ENCODE peak calls at places on chromosomes 12 and 14, in eight cellular contexts. One of them, this sample, is unnamed.

GRCh38 chr14:54211562-54212308 is 185.1 kb upstream of the CDKN3 start:
- DNase-seq in trophoblast cell: peak; percentile 66
- DNase-seq in stomach: no peak
- DNase-seq in GM23338: no peak
- DNase-seq in AG04450: no peak
- DNase-seq in H9: no peak
- DNase-seq in psoas muscle: no peak
- DNase-seq in aorta: no peak
- DNase-seq in this sample: no peak

GRCh38 chr14:69999246-69999645 is 120.0 kb downstream of the SMOC1 start:
- DNase-seq in trophoblast cell: no peak
- DNase-seq in stomach: peak; percentile 77
- DNase-seq in GM23338: no peak
- DNase-seq in AG04450: peak; percentile 97
- DNase-seq in H9: no peak
- DNase-seq in psoas muscle: no peak
- DNase-seq in aorta: no peak
- DNase-seq in this sample: no peak

GRCh38 chr12:79737875-79738718 is 47.3 kb upstream of the PAWR start:
- DNase-seq in trophoblast cell: peak; percentile 81
- DNase-seq in stomach: peak; percentile 42
- DNase-seq in GM23338: peak; percentile 76
- DNase-seq in AG04450: no peak
- DNase-seq in H9: no peak
- DNase-seq in psoas muscle: no peak
- DNase-seq in aorta: no peak
- DNase-seq in this sample: peak; percentile 31

GRCh38 chr12:30345735-30346445 is 349.8 kb downstream of the IPO8 start:
- DNase-seq in trophoblast cell: no peak
- DNase-seq in stomach: no peak
- DNase-seq in GM23338: no peak
- DNase-seq in AG04450: no peak
- DNase-seq in H9: no peak
- DNase-seq in psoas muscle: no peak
- DNase-seq in aorta: no peak
- DNase-seq in this sample: no peak

GRCh38 chr14:74955229-74955999 is at the start of gene PGF:
- DNase-seq in trophoblast cell: peak; percentile 99
- DNase-seq in stomach: peak; percentile 74
- DNase-seq in GM23338: peak; percentile 80
- DNase-seq in AG04450: no peak
- DNase-seq in H9: peak; percentile 84
- DNase-seq in psoas muscle: peak; percentile 85
- DNase-seq in aorta: peak; percentile 92
- DNase-seq in this sample: peak; percentile 86

GRCh38 chr14:100872241-100872640 is 31.3 kb downstream of the RTL1 start:
- DNase-seq in trophoblast cell: no peak
- DNase-seq in stomach: no peak
- DNase-seq in GM23338: no peak
- DNase-seq in AG04450: no peak
- DNase-seq in H9: no peak
- DNase-seq in psoas muscle: no peak
- DNase-seq in aorta: peak; percentile 6
- DNase-seq in this sample: no peak

GRCh38 chr12:2119266-2119665 is 66.5 kb downstream of the CACNA1C start:
- DNase-seq in trophoblast cell: no peak
- DNase-seq in stomach: no peak
- DNase-seq in GM23338: no peak
- DNase-seq in AG04450: no peak
- DNase-seq in H9: no peak
- DNase-seq in psoas muscle: no peak
- DNase-seq in aorta: no peak
- DNase-seq in this sample: no peak

GRCh38 chr12:3809357-3810015 is 56.6 kb upstream of the CRACR2A start:
- DNase-seq in trophoblast cell: peak; percentile 92
- DNase-seq in stomach: no peak
- DNase-seq in GM23338: no peak
- DNase-seq in AG04450: no peak
- DNase-seq in H9: no peak
- DNase-seq in psoas muscle: no peak
- DNase-seq in aorta: no peak
- DNase-seq in this sample: no peak

GRCh38 chr12:101127521-101128219 is 82.4 kb downstream of the SLC5A8 start:
- DNase-seq in trophoblast cell: no peak
- DNase-seq in stomach: no peak
- DNase-seq in GM23338: no peak
- DNase-seq in AG04450: peak; percentile 60
- DNase-seq in H9: no peak
- DNase-seq in psoas muscle: no peak
- DNase-seq in aorta: no peak
- DNase-seq in this sample: no peak

GRCh38 chr14:101705733-101706508 is 55.6 kb upstream of the PPP2R5C start:
- DNase-seq in trophoblast cell: peak; percentile 94
- DNase-seq in stomach: peak; percentile 57
- DNase-seq in GM23338: peak; percentile 68
- DNase-seq in AG04450: no peak
- DNase-seq in H9: peak; percentile 77
- DNase-seq in psoas muscle: peak; percentile 81
- DNase-seq in aorta: no peak
- DNase-seq in this sample: peak; percentile 38

GRCh38 chr12:118330421-118331018 is 42.2 kb downstream of the TAOK3 start:
- DNase-seq in trophoblast cell: peak; percentile 81
- DNase-seq in stomach: no peak
- DNase-seq in GM23338: no peak
- DNase-seq in AG04450: peak; percentile 61
- DNase-seq in H9: no peak
- DNase-seq in psoas muscle: no peak
- DNase-seq in aorta: no peak
- DNase-seq in this sample: no peak

GRCh38 chr12:120586216-120586615 is 5.0 kb upstream of the POP5 start:
- DNase-seq in trophoblast cell: no peak
- DNase-seq in stomach: no peak
- DNase-seq in GM23338: no peak
- DNase-seq in AG04450: no peak
- DNase-seq in H9: no peak
- DNase-seq in psoas muscle: no peak
- DNase-seq in aorta: no peak
- DNase-seq in this sample: no peak

GRCh38 chr12:72285861-72286260 is 13.7 kb downstream of the TRHDE start:
- DNase-seq in trophoblast cell: no peak
- DNase-seq in stomach: no peak
- DNase-seq in GM23338: no peak
- DNase-seq in AG04450: no peak
- DNase-seq in H9: no peak
- DNase-seq in psoas muscle: no peak
- DNase-seq in aorta: no peak
- DNase-seq in this sample: no peak

GRCh38 chr12:46300906-46301305 is 32.1 kb upstream of the SLC38A1 start:
- DNase-seq in trophoblast cell: no peak
- DNase-seq in stomach: no peak
- DNase-seq in GM23338: no peak
- DNase-seq in AG04450: no peak
- DNase-seq in H9: no peak
- DNase-seq in psoas muscle: no peak
- DNase-seq in aorta: no peak
- DNase-seq in this sample: peak; percentile 7

GRCh38 chr14:73014105-73014504 is 12.8 kb downstream of the ZFYVE1 start:
- DNase-seq in trophoblast cell: no peak
- DNase-seq in stomach: no peak
- DNase-seq in GM23338: no peak
- DNase-seq in AG04450: no peak
- DNase-seq in H9: no peak
- DNase-seq in psoas muscle: no peak
- DNase-seq in aorta: no peak
- DNase-seq in this sample: no peak

GRCh38 chr12:50275545-50275944 is 7.8 kb downstream of the LIMA1 start:
- DNase-seq in trophoblast cell: no peak
- DNase-seq in stomach: peak; percentile 59
- DNase-seq in GM23338: no peak
- DNase-seq in AG04450: no peak
- DNase-seq in H9: no peak
- DNase-seq in psoas muscle: no peak
- DNase-seq in aorta: no peak
- DNase-seq in this sample: no peak

GRCh38 chr12:50268482-50268881 is 14.8 kb downstream of the LIMA1 start:
- DNase-seq in trophoblast cell: no peak
- DNase-seq in stomach: no peak
- DNase-seq in GM23338: no peak
- DNase-seq in AG04450: no peak
- DNase-seq in H9: no peak
- DNase-seq in psoas muscle: no peak
- DNase-seq in aorta: no peak
- DNase-seq in this sample: no peak

GRCh38 chr12:50276068-50276467 is 7.3 kb downstream of the LIMA1 start:
- DNase-seq in trophoblast cell: no peak
- DNase-seq in stomach: no peak
- DNase-seq in GM23338: no peak
- DNase-seq in AG04450: no peak
- DNase-seq in H9: no peak
- DNase-seq in psoas muscle: no peak
- DNase-seq in aorta: no peak
- DNase-seq in this sample: no peak

GRCh38 chr12:50276912-50277671 is 6.2 kb downstream of the LIMA1 start:
- DNase-seq in trophoblast cell: peak; percentile 87
- DNase-seq in stomach: no peak
- DNase-seq in GM23338: peak; percentile 17
- DNase-seq in AG04450: no peak
- DNase-seq in H9: no peak
- DNase-seq in psoas muscle: no peak
- DNase-seq in aorta: no peak
- DNase-seq in this sample: no peak

DNA sequence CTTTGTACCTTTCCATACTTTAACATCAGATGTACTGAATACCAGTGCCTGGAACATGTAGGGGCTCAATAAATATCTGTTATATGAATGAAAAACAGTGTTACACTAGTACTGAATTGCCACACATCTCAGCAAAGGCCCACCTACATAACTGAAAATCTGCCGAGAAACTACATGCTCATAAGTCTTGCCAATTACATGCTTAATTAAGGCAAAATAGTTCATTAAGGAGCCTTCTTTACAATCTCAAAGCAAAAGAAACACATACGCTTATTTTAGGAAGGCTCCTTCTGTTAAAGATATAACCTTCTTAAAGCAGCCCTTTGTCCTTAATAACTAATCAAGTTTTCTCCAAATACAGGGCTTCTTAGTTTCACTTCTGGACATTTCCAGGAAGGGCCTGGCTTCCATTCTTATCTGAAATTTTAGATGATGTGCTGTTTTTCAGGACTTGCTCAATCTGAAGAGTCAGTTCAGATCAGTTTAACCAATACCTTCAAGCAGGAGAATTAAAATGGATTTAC is 11.5 kb downstream of the LIMA1 start:
- DNase-seq in trophoblast cell: peak; percentile 75
- DNase-seq in stomach: no peak
- DNase-seq in GM23338: no peak
- DNase-seq in AG04450: no peak
- DNase-seq in H9: no peak
- DNase-seq in psoas muscle: no peak
- DNase-seq in aorta: no peak
- DNase-seq in this sample: no peak
- H3K27ac ChIP-seq in trophoblast cell: peak overlapping the region; percentile 68
- H3K27ac ChIP-seq in stomach: peak overlapping the region; percentile 80
- H3K27ac ChIP-seq in GM23338: no peak overlapping the region
- H3K27ac ChIP-seq in AG04450: no peak overlapping the region
- H3K27ac ChIP-seq in H9: no peak overlapping the region
- H3K27ac ChIP-seq in psoas muscle: peak overlapping the region; percentile 65
- H3K27ac ChIP-seq in aorta: no peak overlapping the region
- H3K27ac ChIP-seq in this sample: peak overlapping the region; percentile 56

GRCh38 chr12:124236651-124237050 is 58.2 kb upstream of the RFLNA start:
- DNase-seq in trophoblast cell: peak; percentile 61
- DNase-seq in stomach: no peak
- DNase-seq in GM23338: no peak
- DNase-seq in AG04450: no peak
- DNase-seq in H9: no peak
- DNase-seq in psoas muscle: no peak
- DNase-seq in aorta: no peak
- DNase-seq in this sample: no peak

GRCh38 chr12:124240493-124240892 is 54.4 kb upstream of the RFLNA start:
- DNase-seq in trophoblast cell: no peak
- DNase-seq in stomach: no peak
- DNase-seq in GM23338: peak; percentile 66
- DNase-seq in AG04450: no peak
- DNase-seq in H9: peak; percentile 58
- DNase-seq in psoas muscle: no peak
- DNase-seq in aorta: no peak
- DNase-seq in this sample: no peak

GRCh38 chr12:124241776-124242528 is 52.9 kb upstream of the RFLNA start:
- DNase-seq in trophoblast cell: no peak
- DNase-seq in stomach: no peak
- DNase-seq in GM23338: peak; percentile 24
- DNase-seq in AG04450: no peak
- DNase-seq in H9: no peak
- DNase-seq in psoas muscle: no peak
- DNase-seq in aorta: no peak
- DNase-seq in this sample: no peak

GRCh38 chr12:124242529-124243065 is 52.3 kb upstream of the RFLNA start:
- DNase-seq in trophoblast cell: no peak
- DNase-seq in stomach: no peak
- DNase-seq in GM23338: no peak
- DNase-seq in AG04450: no peak
- DNase-seq in H9: no peak
- DNase-seq in psoas muscle: no peak
- DNase-seq in aorta: no peak
- DNase-seq in this sample: no peak

GRCh38 chr12:124238886-124239285 is 56.0 kb upstream of the RFLNA start:
- DNase-seq in trophoblast cell: no peak
- DNase-seq in stomach: peak; percentile 74
- DNase-seq in GM23338: no peak
- DNase-seq in AG04450: no peak
- DNase-seq in H9: no peak
- DNase-seq in psoas muscle: no peak
- DNase-seq in aorta: no peak
- DNase-seq in this sample: no peak
- H3K27ac ChIP-seq in trophoblast cell: no peak overlapping the region
- H3K27ac ChIP-seq in stomach: peak overlapping the region; percentile 64
- H3K27ac ChIP-seq in GM23338: no peak overlapping the region
- H3K27ac ChIP-seq in AG04450: no peak overlapping the region
- H3K27ac ChIP-seq in H9: no peak overlapping the region
- H3K27ac ChIP-seq in psoas muscle: no peak overlapping the region
- H3K27ac ChIP-seq in aorta: no peak overlapping the region
- H3K27ac ChIP-seq in this sample: no peak overlapping the region

GRCh38 chr14:51743588-51744000 is 91.9 kb downstream of the FRMD6 start:
- DNase-seq in trophoblast cell: no peak
- DNase-seq in stomach: no peak
- DNase-seq in GM23338: no peak
- DNase-seq in AG04450: no peak
- DNase-seq in H9: no peak
- DNase-seq in psoas muscle: no peak
- DNase-seq in aorta: no peak
- DNase-seq in this sample: no peak
- H3K27ac ChIP-seq in trophoblast cell: no peak overlapping the region
- H3K27ac ChIP-seq in stomach: no peak overlapping the region
- H3K27ac ChIP-seq in GM23338: no peak overlapping the region
- H3K27ac ChIP-seq in AG04450: no peak overlapping the region
- H3K27ac ChIP-seq in H9: no peak overlapping the region
- H3K27ac ChIP-seq in psoas muscle: no peak overlapping the region
- H3K27ac ChIP-seq in aorta: no peak overlapping the region
- H3K27ac ChIP-seq in this sample: no peak overlapping the region

DNA sequence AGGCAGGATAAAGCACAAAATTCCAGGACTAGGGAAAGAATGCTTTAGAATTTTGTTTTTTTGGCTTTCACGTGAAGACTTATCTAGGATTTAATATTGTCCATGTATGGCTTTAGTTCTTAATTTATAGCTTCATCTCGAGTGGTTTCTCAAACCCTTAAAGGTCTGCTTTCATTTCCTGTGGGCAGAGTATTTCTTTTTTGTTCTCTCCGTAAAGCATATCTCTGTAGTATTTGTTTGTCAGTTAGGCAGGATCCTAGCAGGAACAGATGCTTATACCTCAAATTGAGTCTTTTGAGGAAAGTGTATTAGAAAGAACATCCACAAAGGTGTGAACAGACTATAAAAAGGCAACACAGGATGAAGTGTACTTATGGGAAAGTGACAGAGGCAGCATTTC is 697.1 kb upstream of the SEL1L start:
- DNase-seq in trophoblast cell: no peak
- DNase-seq in stomach: no peak
- DNase-seq in GM23338: no peak
- DNase-seq in AG04450: no peak
- DNase-seq in H9: no peak
- DNase-seq in psoas muscle: no peak
- DNase-seq in aorta: no peak
- DNase-seq in this sample: no peak
- H3K27ac ChIP-seq in trophoblast cell: no peak overlapping the region
- H3K27ac ChIP-seq in stomach: no peak overlapping the region
- H3K27ac ChIP-seq in GM23338: no peak overlapping the region
- H3K27ac ChIP-seq in AG04450: no peak overlapping the region
- H3K27ac ChIP-seq in H9: no peak overlapping the region
- H3K27ac ChIP-seq in psoas muscle: no peak overlapping the region
- H3K27ac ChIP-seq in aorta: no peak overlapping the region
- H3K27ac ChIP-seq in this sample: no peak overlapping the region

This sample was measured in thyroid gland.